ENCODE peak calls at places on chromosomes 2 and 18, in seven cellular contexts. Z, O, K, N, Q, V and S are unnamed samples.

GRCh38 chr18:48990497-48991298 is 39.9 kb upstream of the SMAD7 start:
- DNase-seq in Z (no peak), O (no peak), Q (peak), K (peak), V (no peak), N (no peak), S (peak)

GRCh38 chr2:8202139-8202538 is 479.7 kb upstream of the ID2 start:
- DNase-seq in Q (no peak), Z (no peak), O (peak), N (no peak), V (peak), K (peak), S (no peak)

GRCh38 chr2:186862869-186863709 is 14.1 kb upstream of the ZSWIM2 start:
- DNase-seq in K (peak), Q (peak), O (peak), N (no peak), Z (no peak), V (peak), S (peak)

GRCh38 chr18:10365021-10365420 is 89.4 kb upstream of the APCDD1 start:
- DNase-seq in V (no peak), O (no peak), Q (no peak), Z (no peak), N (no peak), K (no peak), S (no peak)

GRCh38 chr18:12639990-12640880 is 17.7 kb downstream of the SPIRE1 start:
- DNase-seq in Q (peak), K (no peak), N (no peak), Z (no peak), O (no peak), V (no peak), S (peak)

GRCh38 chr2:135600915-135601314 is 69.6 kb downstream of the R3HDM1 start:
- DNase-seq in Q (peak), V (no peak), Z (no peak), N (no peak), O (peak), K (no peak), S (peak)

GRCh38 chr2:241946306-241947003 is 76.9 kb downstream of the RTP5 start:
- DNase-seq in V (no peak), N (no peak), K (no peak), O (no peak), Z (no peak), Q (no peak), S (no peak)

GRCh38 chr2:98875081-98875728 is 60.8 kb downstream of the CRACDL start:
- DNase-seq in N (no peak), K (no peak), V (no peak), Q (no peak), Z (no peak), O (no peak), S (no peak)

GRCh38 chr2:140589273-140589672 is 1541.5 kb downstream of the LRP1B start:
- DNase-seq in V (no peak), K (no peak), O (no peak), N (no peak), Q (peak), Z (no peak), S (no peak)

GRCh38 chr2:222950886-222951285 is 90.0 kb downstream of the ACSL3 start:
- DNase-seq in N (no peak), V (no peak), K (no peak), O (no peak), Q (peak), Z (no peak), S (peak)

GRCh38 chr2:128366746-128367511 is 48.3 kb upstream of the HS6ST1 start:
- DNase-seq in N (no peak), Q (no peak), O (no peak), Z (no peak), V (no peak), K (no peak), S (no peak)

GRCh38 chr18:54090856-54091255 is 133.6 kb downstream of the MBD2 start:
- DNase-seq in O (no peak), V (no peak), K (no peak), Z (no peak), Q (no peak), N (no peak), S (no peak)

GRCh38 chr2:116222793-116223192 is 1591.7 kb upstream of the DDX18 start:
- DNase-seq in V (no peak), K (no peak), Z (no peak), N (no peak), O (no peak), Q (no peak), S (no peak)

GRCh38 chr2:233546774-233547173 is 19.8 kb downstream of the USP40 start:
- DNase-seq in N (no peak), O (no peak), K (no peak), Q (no peak), V (no peak), Z (no peak), S (no peak)

GRCh38 chr2:168848220-168848619 is 42.0 kb downstream of the SPC25 start:
- DNase-seq in O (no peak), N (no peak), Q (no peak), Z (no peak), K (no peak), V (peak), S (no peak)

GRCh38 chr2:128727914-128728313 is 409.2 kb upstream of the HS6ST1 start:
- DNase-seq in V (no peak), N (no peak), K (no peak), Q (peak), Z (no peak), O (no peak), S (peak)

GRCh38 chr2:117967981-117968723 is 45.7 kb downstream of the CCDC93 start:
- DNase-seq in Z (no peak), O (no peak), V (no peak), K (no peak), N (no peak), Q (peak), S (no peak)

GRCh38 chr2:209610631-209611030 is 161.0 kb upstream of the UNC80 start:
- DNase-seq in N (no peak), O (no peak), Q (no peak), K (no peak), Z (no peak), V (no peak), S (no peak)

GRCh38 chr2:230932556-230933511 is 7.8 kb upstream of the GPR55 start:
- DNase-seq in N (no peak), O (no peak), Q (peak), Z (no peak), V (no peak), K (no peak), S (peak)

GRCh38 chr18:13211537-13211936 is 7.0 kb upstream of the LDLRAD4 start:
- DNase-seq in K (no peak), Z (no peak), N (no peak), Q (no peak), O (no peak), V (no peak), S (no peak)

GRCh38 chr2:31138037-31138962 is at the start of gene GALNT14:
- DNase-seq in V (peak), O (peak), N (peak), Z (peak), K (peak), Q (peak), S (peak)

GRCh38 chr2:234203135-234203984 is 152.9 kb downstream of the SPP2 start:
- DNase-seq in O (no peak), K (no peak), N (no peak), Z (no peak), V (no peak), Q (peak), S (peak)

GRCh38 chr2:96113951-96114350 is 2.4 kb downstream of the ADRA2B start:
- DNase-seq in O (no peak), N (no peak), Z (no peak), V (no peak), Q (no peak), K (no peak), S (no peak)

GRCh38 chr2:119440873-119441272 is 9.2 kb downstream of the TMEM37 start:
- DNase-seq in K (no peak), O (no peak), Z (no peak), N (no peak), V (no peak), Q (no peak), S (no peak)

GRCh38 chr2:217837001-217837491 is 165.7 kb downstream of the TNS1 start:
- DNase-seq in O (no peak), Q (peak), Z (no peak), V (no peak), K (no peak), N (peak), S (no peak)

GRCh38 chr2:237471457-237472186 is 15.4 kb upstream of the MLPH start:
- DNase-seq in N (no peak), K (peak), V (no peak), Q (peak), O (peak), Z (no peak), S (peak)

GRCh38 chr2:182870227-182870626 is 3.8 kb upstream of the FRZB start:
- DNase-seq in K (no peak), N (no peak), Z (no peak), O (peak), V (no peak), Q (no peak), S (no peak)

GRCh38 chr2:181158453-181158852 is 178.0 kb downstream of the UBE2E3 start:
- DNase-seq in O (no peak), V (no peak), Q (peak), K (no peak), N (no peak), Z (no peak), S (peak)

GRCh38 chr2:237296756-237297155 is 117.2 kb downstream of the COL6A3 start:
- DNase-seq in O (no peak), V (no peak), K (no peak), N (no peak), Q (no peak), Z (no peak), S (peak)

GRCh38 chr18:57831597-57832377 is 28.7 kb upstream of the ATP8B1 start:
- DNase-seq in Q (no peak), N (no peak), V (no peak), O (no peak), Z (peak), K (no peak), S (no peak)

GRCh38 chr18:4454548-4455112 is 477 bp downstream of the DLGAP1 start:
- DNase-seq in K (peak), O (no peak), N (no peak), V (no peak), Z (no peak), Q (no peak), S (no peak)

GRCh38 chr2:42339191-42339912 is 21.7 kb downstream of the COX7A2L start:
- DNase-seq in Z (no peak), O (peak), K (no peak), Q (no peak), N (no peak), V (no peak), S (no peak)

GRCh38 chr2:157698430-157698829 is 69.8 kb upstream of the ACVR1C start:
- DNase-seq in Q (no peak), K (no peak), V (no peak), N (no peak), O (no peak), Z (no peak), S (peak)

GRCh38 chr2:224958873-224959272 is 83.4 kb downstream of the DOCK10 start:
- DNase-seq in N (no peak), Z (no peak), K (no peak), V (no peak), Q (no peak), O (no peak), S (no peak)

GRCh38 chr18:48815581-48816324 is 135.0 kb downstream of the SMAD7 start:
- DNase-seq in K (no peak), N (no peak), O (no peak), V (no peak), Z (no peak), Q (no peak), S (peak)

GRCh38 chr2:176729706-176730569 is 460.7 kb downstream of the MTX2 start:
- DNase-seq in Q (peak), K (no peak), O (no peak), Z (no peak), N (no peak), V (peak), S (no peak)

GRCh38 chr2:88159955-88160415 is 10.2 kb upstream of the THNSL2 start:
- DNase-seq in K (peak), V (peak), Q (peak), Z (peak), N (peak), O (peak), S (peak)

GRCh38 chr2:169662744-169663143 is 31.5 kb downstream of the CFAP210 start:
- DNase-seq in K (no peak), Q (no peak), Z (no peak), O (no peak), V (no peak), N (no peak), S (no peak)

GRCh38 chr18:12408247-12408869 is 629 bp downstream of the PRELID3A start:
- DNase-seq in O (peak), V (no peak), N (no peak), Q (peak), Z (no peak), K (no peak), S (no peak)